ENCODE peak calls at places on chromosomes 3 and 15, in six cellular contexts. P is dorsolateral prefrontal cortex, D is HCEC 1CT, C is NCI-H1417, G is posterior cingulate gyrus, V is H4. A is an unnamed sample.

GRCh38 chr3:23738946-23739345 is 66.8 kb upstream of the UBE2E1 start:
- DNase-seq in D (no peak), P (no peak), C (no peak), V (no peak), G (no peak), A (no peak)

GRCh38 chr3:185207931-185208746 is 45.7 kb downstream of the EHHADH start:
- DNase-seq in P (no peak), V (no peak), G (no peak), D (peak; percentile 93), C (no peak), A (no peak)

GRCh38 chr3:194275231-194275671 is 75.9 kb downstream of the CPN2 start:
- DNase-seq in D (no peak), P (peak; percentile 31), C (no peak), V (no peak), G (no peak), A (no peak)

GRCh38 chr3:33821989-33822388 is 23.6 kb downstream of the PDCD6IP start:
- DNase-seq in G (no peak), C (no peak), D (no peak), V (no peak), P (no peak), A (no peak)

GRCh38 chr3:106827515-106828213 is 549.6 kb upstream of the CCDC54 start:
- DNase-seq in D (peak; percentile 36), V (no peak), C (no peak), G (no peak), P (no peak), A (no peak)

GRCh38 chr15:98684995-98685525 is 36.7 kb downstream of the IGF1R start:
- DNase-seq in C (no peak), D (no peak), G (no peak), P (no peak), V (no peak), A (no peak)

GRCh38 chr3:61448378-61448777 is 113.0 kb upstream of the PTPRG start:
- DNase-seq in D (peak; percentile 15), G (no peak), V (no peak), C (no peak), P (no peak), A (no peak)

GRCh38 chr3:138329127-138329983 is at the start of gene NME9:
- DNase-seq in P (peak; percentile 92), D (peak; percentile 59), G (peak; percentile 92), V (peak; percentile 91), C (peak; percentile 98), A (peak; percentile 97)

GRCh38 chr3:47265725-47266480 is 16.7 kb downstream of the KIF9 start:
- DNase-seq in G (no peak), P (no peak), C (no peak), D (peak; percentile 20), V (no peak), A (no peak)

GRCh38 chr3:170154084-170154483 is 27.4 kb downstream of the PHC3 start:
- DNase-seq in C (no peak), P (no peak), G (no peak), V (no peak), D (peak; percentile 53), A (no peak)

GRCh38 chr15:90232941-90233700 is 620 bp downstream of the CIB1 start:
- DNase-seq in D (peak; percentile 51), G (no peak), V (peak; percentile 37), C (peak; percentile 82), P (no peak), A (no peak)